ENCODE peak calls at places on chromosomes 11 and 22, in seven cellular contexts. O is stimulated activated CD4-positive, alpha-beta T cell treated with anti-CD3 and anti-CD28 coated beads, Interleukin-12 subunit alpha, Interleukin-12 subunit beta, amount 100 ng/mL, for 48 hours; Q is activated CD4-positive, alpha-beta T cell treated with anti-CD3 and anti-CD28 coated beads, Interleukin-2, amount 50 U/mL, for 48 hours; R is NB4; Z is IMR-90; C is cardiac muscle cell; N is NCI-H345. D is an unnamed sample.
A peak's percentile ranks its signal among the peaks of the same experiment; 100 is the strongest.

GRCh38 chr11:95544095-95544795 is 245.3 kb downstream of the FAM76B start:
- DNase-seq in O (no peak), Q (no peak), R (no peak), Z (peak; percentile 57), C (no peak), N (no peak), D (no peak)

GRCh38 chr11:118216621-118217526 is 7.9 kb downstream of the JAML start:
- DNase-seq in O (peak; percentile 52), Q (peak; percentile 63), R (peak; percentile 87), Z (no peak), C (no peak), N (no peak), D (no peak)

GRCh38 chr22:21681566-21682370 is 16.0 kb downstream of the PPIL2 start:
- DNase-seq in O (no peak), Q (no peak), R (no peak), Z (no peak), C (no peak), N (no peak), D (no peak)

GRCh38 chr22:40853961-40854360 is 2.5 kb downstream of the ST13 start:
- DNase-seq in O (no peak), Q (no peak), R (peak; percentile 23), Z (no peak), C (no peak), N (no peak), D (peak; percentile 35)

GRCh38 chr11:19737575-19737974 is 24.9 kb downstream of the NAV2 start:
- DNase-seq in O (no peak), Q (no peak), R (no peak), Z (no peak), C (no peak), N (no peak), D (no peak)

GRCh38 chr22:41380993-41381328 is 781 bp upstream of the TEF start:
- DNase-seq in O (no peak), Q (no peak), R (no peak), Z (peak; percentile 94), C (peak; percentile 88), N (no peak), D (peak; percentile 56)

GRCh38 chr11:70524096-70524922 is 126.0 kb downstream of the CTTN start:
- DNase-seq in O (no peak), Q (no peak), R (no peak), Z (peak; percentile 18), C (no peak), N (peak; percentile 17), D (no peak)

GRCh38 chr11:23078289-23078971 is 218.2 kb upstream of the CCDC179 start:
- DNase-seq in O (no peak), Q (no peak), R (no peak), Z (peak; percentile 80), C (no peak), N (no peak), D (no peak)

GRCh38 chr11:44300881-44301855 is 8.8 kb downstream of the ALX4 start:
- DNase-seq in O (no peak), Q (no peak), R (no peak), Z (no peak), C (no peak), N (no peak), D (no peak)

GRCh38 chr11:2369896-2370295 is 7.2 kb upstream of the CD81 start:
- DNase-seq in O (no peak), Q (no peak), R (no peak), Z (no peak), C (no peak), N (no peak), D (no peak)

GRCh38 chr11:105769627-105770026 is 159.8 kb downstream of the GRIA4 start:
- DNase-seq in O (no peak), Q (no peak), R (no peak), Z (no peak), C (no peak), N (no peak), D (no peak)

GRCh38 chr11:3995949-3996554 is 98.5 kb upstream of the RRM1 start:
- DNase-seq in O (no peak), Q (no peak), R (peak; percentile 73), Z (peak; percentile 42), C (no peak), N (no peak), D (no peak)

GRCh38 chr11:37525336-37525735 is 927.3 kb upstream of the RAG2 start:
- DNase-seq in O (no peak), Q (no peak), R (no peak), Z (peak; percentile 38), C (no peak), N (no peak), D (no peak)

GRCh38 chr22:45036154-45036553 is 26.3 kb upstream of the PHF21B start:
- DNase-seq in O (no peak), Q (no peak), R (no peak), Z (peak; percentile 16), C (no peak), N (no peak), D (peak; percentile 23)

D was measured in pons.